ENCODE peak calls at places on chromosomes 5 and 9, in ten cellular contexts. R is RWPE1, O is fibroblast of mammary gland, B is fibroblast of the aortic adventitia, J is heart left ventricle, Y is neural progenitor cell, D is colonic mucosa, I is cardiac muscle cell, Z is A549, A is astrocyte of the spinal cord. K is an unnamed sample.

GRCh38 chr5:53109041-53109435 is 519 bp downstream of the MOCS2 start:
- DNase-seq in I (peak), Z (no peak), O (no peak), Y (peak), R (peak), J (no peak), B (peak), D (peak), A (peak), K (no peak)

GRCh38 chr9:92650839-92651621 is 18.9 kb downstream of the IPPK start:
- DNase-seq in I (no peak), O (peak), A (peak), D (no peak), B (peak), R (no peak), J (peak), Y (no peak), Z (no peak), K (no peak)

GRCh38 chr5:179128041-179128365 is 67.8 kb downstream of the ZNF354C start:
- DNase-seq in Z (no peak), Y (no peak), A (no peak), J (no peak), R (no peak), D (no peak), I (no peak), B (no peak), O (no peak), K (no peak)

GRCh38 chr5:145979270-145980223 is 43.2 kb downstream of the SH3RF2 start:
- DNase-seq in I (peak), B (peak), D (peak), J (no peak), Z (no peak), O (no peak), A (no peak), R (no peak), Y (no peak), K (no peak)

GRCh38 chr5:137660349-137660817 is 75.5 kb downstream of the KLHL3 start:
- DNase-seq in B (peak), Y (peak), J (no peak), D (peak), O (peak), R (peak), I (peak), Z (peak), A (peak), K (peak)

GRCh38 chr5:149223081-149223848 is 48.4 kb upstream of the AFAP1L1 start:
- DNase-seq in D (no peak), Y (no peak), B (no peak), R (no peak), O (no peak), J (no peak), Z (no peak), I (no peak), A (no peak), K (no peak)

GRCh38 chr5:112036206-112036605 is 279.2 kb upstream of the NREP start:
- DNase-seq in Y (no peak), D (no peak), I (no peak), J (no peak), B (no peak), Z (no peak), O (no peak), R (no peak), A (no peak), K (no peak)

GRCh38 chr9:17519761-17520160 is 59.1 kb upstream of the SH3GL2 start:
- DNase-seq in J (no peak), A (no peak), Z (no peak), I (no peak), R (no peak), O (peak), Y (no peak), D (no peak), B (peak), K (no peak)

GRCh38 chr5:92741906-92742305 is 839.1 kb downstream of the NR2F1-AS1 start:
- DNase-seq in O (no peak), I (no peak), R (no peak), B (no peak), J (no peak), Z (no peak), D (no peak), A (no peak), Y (no peak), K (no peak)

GRCh38 chr9:137441289-137441934 is at the start of gene ENTPD8:
- DNase-seq in J (peak), Y (peak), B (no peak), R (peak), A (no peak), D (peak), Z (peak), O (no peak), I (peak), K (peak)

GRCh38 chr5:68320094-68320986 is 104.8 kb downstream of the PIK3R1 start:
- DNase-seq in I (no peak), Z (peak), R (no peak), A (no peak), J (no peak), B (no peak), D (peak), O (no peak), Y (no peak), K (no peak)

GRCh38 chr9:85941966-85942912 is 1.3 kb downstream of the NAA35 start:
- DNase-seq in R (peak), Z (no peak), D (peak), O (peak), B (peak), A (peak), Y (no peak), J (no peak), I (no peak), K (no peak)

GRCh38 chr5:146906803-146907202 is 28.2 kb upstream of the PPP2R2B start:
- DNase-seq in R (no peak), Y (peak), A (no peak), I (no peak), O (no peak), Z (no peak), J (no peak), D (no peak), B (no peak), K (no peak)

GRCh38 chr5:40681351-40682311 is 1.9 kb downstream of the PTGER4 start:
- DNase-seq in D (peak), A (peak), Y (peak), J (peak), I (peak), R (peak), B (no peak), Z (no peak), O (peak), K (peak)

GRCh38 chr5:169631360-169631759 is 5.7 kb upstream of the DOCK2 start:
- DNase-seq in O (peak), R (no peak), D (no peak), A (no peak), J (no peak), I (no peak), B (peak), Z (no peak), Y (no peak), K (no peak)

GRCh38 chr5:61362796-61363364 is 30.8 kb downstream of the ZSWIM6 start:
- DNase-seq in Y (peak), B (no peak), O (peak), R (no peak), D (no peak), J (no peak), Z (no peak), I (peak), A (no peak), K (no peak)

GRCh38 chr5:96582343-96582742 is 79.8 kb upstream of the CAST start:
- DNase-seq in B (peak), J (no peak), Z (no peak), O (peak), A (peak), R (no peak), I (no peak), D (no peak), Y (no peak), K (peak)

GRCh38 chr9:138021251-138022056 is 143.9 kb downstream of the CACNA1B start:
- DNase-seq in Y (no peak), J (peak), I (no peak), R (no peak), A (no peak), B (no peak), Z (no peak), O (no peak), D (no peak), K (no peak)

GRCh38 chr5:42059291-42059690 is 134.2 kb downstream of the FBXO4 start:
- DNase-seq in O (peak), D (no peak), Z (no peak), J (no peak), I (no peak), R (peak), A (peak), Y (no peak), B (no peak), K (no peak)

GRCh38 chr5:80713640-80714039 is 58.9 kb upstream of the DHFR start:
- DNase-seq in R (no peak), I (no peak), Z (no peak), B (no peak), O (no peak), Y (no peak), J (no peak), A (no peak), D (no peak), K (no peak)

GRCh38 chr9:5871785-5872184 is 18.9 kb upstream of the MLANA start:
- DNase-seq in J (no peak), O (no peak), Z (no peak), Y (no peak), R (no peak), D (no peak), B (no peak), A (no peak), I (no peak), K (no peak)

GRCh38 chr9:100427366-100428263 is 672 bp downstream of the MSANTD3 start:
- DNase-seq in O (peak), Z (peak), J (peak), R (peak), A (peak), D (peak), Y (peak), I (peak), B (peak), K (peak)

GRCh38 chr5:113447651-113448050 is 12.9 kb upstream of the TSSK1B start:
- DNase-seq in Z (peak), D (no peak), B (no peak), A (peak), J (no peak), I (peak), O (peak), R (no peak), Y (peak), K (peak)

GRCh38 chr5:43400082-43400481 is 12.1 kb downstream of the CCL28 start:
- DNase-seq in J (no peak), Z (no peak), D (no peak), I (no peak), R (no peak), A (peak), Y (no peak), B (peak), O (peak), K (no peak)

GRCh38 chr5:13994606-13995336 is 50.3 kb upstream of the DNAH5 start:
- DNase-seq in A (no peak), D (no peak), Y (no peak), I (no peak), O (peak), J (no peak), B (peak), R (no peak), Z (no peak), K (no peak)

GRCh38 chr5:61200582-61201155 is 38.4 kb upstream of the SMIM15 start:
- DNase-seq in D (no peak), I (no peak), O (no peak), R (no peak), Z (no peak), J (no peak), B (no peak), A (no peak), Y (no peak), K (peak)

GRCh38 chr5:141524604-141525597 is 36.0 kb downstream of the PCDHGC5 start:
- DNase-seq in O (peak), I (peak), B (peak), Y (peak), J (peak), Z (peak), D (peak), A (peak), R (peak), K (peak)

GRCh38 chr5:126044111-126044668 is 379.0 kb upstream of the GRAMD2B start:
- DNase-seq in Z (no peak), J (no peak), I (peak), B (peak), O (no peak), Y (no peak), R (no peak), A (peak), D (no peak), K (no peak)

DNA sequence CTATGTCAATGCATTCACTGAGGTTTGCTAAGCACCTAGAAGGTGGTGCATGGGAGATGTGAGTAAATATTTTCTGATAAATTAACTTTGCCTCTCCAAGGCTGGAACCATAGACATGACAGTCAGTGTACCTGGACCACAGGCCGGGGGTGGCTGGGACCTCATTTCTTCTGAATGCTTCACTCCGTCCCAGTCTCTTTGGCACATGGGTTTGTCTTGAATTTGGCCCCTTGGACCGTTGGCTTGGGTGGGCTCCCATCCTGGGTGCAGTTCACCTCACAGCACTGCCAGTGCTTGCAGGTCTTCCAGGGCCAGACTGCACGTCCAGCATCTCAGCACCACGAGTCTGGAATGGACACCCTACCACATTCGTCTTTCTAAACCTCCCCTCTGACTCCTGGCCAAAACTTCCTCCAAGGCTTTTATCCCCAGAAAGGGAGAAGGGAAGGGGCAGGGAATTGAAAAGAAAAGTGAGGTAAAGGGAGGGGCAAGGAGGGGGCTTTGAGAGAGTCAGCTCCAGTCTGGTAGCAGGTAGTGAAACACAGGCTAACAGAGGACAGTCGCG is 267.8 kb downstream of the MED10 start:
- DNase-seq in B (no peak), Z (no peak), I (no peak), R (no peak), J (no peak), D (no peak), A (no peak), Y (no peak), O (no peak), K (no peak)
- TF ChIP-seq CTCF in B (no peak), Z (no peak), I (no peak), R (no peak), J (no peak), D (no peak), A (no peak), Y (no peak), O (no peak), K (no peak)

GRCh38 chr5:171405615-171406014 is 13.8 kb upstream of the FGF18 start:
- DNase-seq in Z (no peak), Y (no peak), O (peak), B (peak), R (no peak), D (no peak), I (peak), J (no peak), A (no peak), K (no peak)
- TF ChIP-seq CTCF in Z (peak), Y (peak), O (peak), B (peak), R (no peak), D (no peak), I (peak), J (peak), A (peak), K (peak)

GRCh38 chr5:143023447-143024096 is 253.4 kb downstream of the ARHGAP26 start:
- DNase-seq in O (peak), B (peak), I (peak), A (no peak), R (no peak), D (no peak), Y (peak), Z (no peak), J (peak), K (no peak)
- TF ChIP-seq CTCF in O (no peak), B (no peak), I (no peak), A (no peak), R (no peak), D (no peak), Y (no peak), Z (no peak), J (no peak), K (no peak)

GRCh38 chr9:3398232-3398648 is 127.6 kb downstream of the RFX3 start:
- DNase-seq in D (no peak), R (no peak), B (no peak), O (no peak), Y (no peak), J (no peak), Z (no peak), A (no peak), I (no peak), K (no peak)
- TF ChIP-seq CTCF in D (no peak), R (no peak), B (no peak), O (no peak), Y (no peak), J (no peak), Z (no peak), A (no peak), I (no peak), K (no peak)

DNA sequence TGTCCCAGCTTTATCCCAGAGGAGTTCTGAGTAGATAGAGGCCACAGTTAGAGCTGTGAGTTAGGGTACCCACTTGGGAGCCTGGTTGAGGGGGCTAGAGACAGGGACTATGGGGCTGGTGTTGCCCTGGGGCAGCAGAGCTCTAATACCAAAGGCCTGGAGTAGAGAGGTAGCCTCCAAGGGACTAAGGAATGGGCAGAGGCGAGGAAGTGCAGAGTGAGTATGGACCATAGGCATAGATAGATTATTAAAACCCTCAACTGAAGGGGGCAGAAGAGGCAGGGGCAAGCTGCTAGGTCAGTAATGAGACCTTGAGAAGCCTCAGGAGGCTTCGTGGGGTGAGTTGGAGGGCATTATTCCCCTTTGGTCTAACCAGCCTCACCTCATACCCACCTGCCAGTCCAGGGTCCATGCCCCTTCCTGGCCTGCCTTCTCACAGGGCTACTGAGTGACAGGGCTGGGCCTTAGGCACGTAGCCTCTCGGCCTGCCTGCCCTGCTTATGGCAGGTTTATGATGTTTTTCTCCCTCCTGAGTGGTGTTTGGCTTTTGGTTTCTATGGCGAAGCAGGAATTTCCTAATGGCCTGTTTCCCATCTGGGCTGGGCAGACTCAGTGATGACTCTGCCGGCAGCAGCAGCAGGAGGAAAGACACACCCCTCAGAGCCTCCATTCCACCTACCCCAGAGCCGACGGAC is 8.0 kb downstream of the PDLIM4 start:
- DNase-seq in I (no peak), D (peak), B (peak), A (peak), Z (peak), O (peak), R (peak), J (no peak), Y (no peak), K (peak)
- TF ChIP-seq CTCF in I (no peak), D (no peak), B (no peak), A (peak), Z (no peak), O (no peak), R (no peak), J (no peak), Y (no peak), K (no peak)

DNA sequence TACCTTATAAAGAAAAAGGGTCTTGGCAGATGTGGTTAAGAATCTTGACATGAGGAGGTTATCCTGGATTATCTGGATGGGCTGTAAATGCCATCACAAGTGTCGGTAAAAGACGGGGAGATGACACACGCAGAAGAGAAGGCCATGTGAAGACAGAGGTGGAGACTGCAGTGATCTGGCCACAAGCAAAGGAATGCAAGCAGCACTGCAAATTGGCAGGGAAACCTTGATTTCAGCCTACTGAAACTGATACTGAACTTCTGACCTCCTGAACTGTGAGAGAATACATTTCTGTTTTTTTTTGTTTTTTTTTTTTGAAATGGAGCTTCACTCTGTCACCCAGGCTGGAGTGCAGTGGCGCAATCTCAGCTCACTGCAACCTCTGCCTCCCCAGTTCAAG is 92.4 kb upstream of the NFIL3 start:
- DNase-seq in O (no peak), J (no peak), B (no peak), Z (no peak), R (no peak), I (no peak), D (no peak), A (no peak), Y (no peak), K (no peak)
- TF ChIP-seq CTCF in O (no peak), J (no peak), B (no peak), Z (no peak), R (no peak), I (no peak), D (no peak), A (no peak), Y (no peak), K (no peak)

K was measured in glutamatergic neuron.